ENCODE peak calls at places on chromosomes 2 and 18, in nine cellular contexts. V is right lobe of liver, I is epithelial cell of esophagus, T is testis, M is astrocyte of the spinal cord, U is endodermal cell, J is fibroblast of lung, A is HepG2, N is upper lobe of right lung. P is an unnamed sample.

GRCh38 chr2:39696072-39696471 is 30.4 kb downstream of the TMEM178A start:
- DNase-seq in V (no peak), I (peak), T (no peak), M (peak), U (no peak), J (peak), A (peak), N (no peak), P (peak)

GRCh38 chr2:28736034-28736433 is 15.6 kb upstream of the PPP1CB start:
- DNase-seq in V (peak), I (no peak), T (peak), M (no peak), U (no peak), J (no peak), A (no peak), N (peak), P (no peak)

GRCh38 chr2:11652141-11652540 is 17.9 kb downstream of the NTSR2 start:
- DNase-seq in V (no peak), I (no peak), T (no peak), M (no peak), U (no peak), J (no peak), A (no peak), N (no peak), P (no peak)

GRCh38 chr2:9286553-9287399 is 80.2 kb downstream of the ASAP2 start:
- DNase-seq in V (no peak), I (peak), T (no peak), M (no peak), U (no peak), J (peak), A (no peak), N (no peak), P (no peak)

GRCh38 chr2:13006829-13007715 is 290.3 kb downstream of the TRIB2 start:
- DNase-seq in V (peak), I (peak), T (peak), M (peak), U (peak), J (peak), A (peak), N (no peak), P (peak)

GRCh38 chr2:231452799-231453508 is 11.3 kb downstream of the NCL start:
- DNase-seq in V (peak), I (peak), T (no peak), M (peak), U (peak), J (peak), A (peak), N (no peak), P (no peak)

GRCh38 chr2:168564641-168565040 is 108.6 kb downstream of the CERS6 start:
- DNase-seq in V (no peak), I (no peak), T (no peak), M (no peak), U (no peak), J (peak), A (no peak), N (no peak), P (no peak)

GRCh38 chr2:213220967-213221603 is 63.2 kb upstream of the SPAG16 start:
- DNase-seq in V (no peak), I (no peak), T (no peak), M (no peak), U (no peak), J (no peak), A (no peak), N (no peak), P (no peak)

GRCh38 chr18:68436485-68436884 is 278.4 kb downstream of the TMX3 start:
- DNase-seq in V (no peak), I (peak), T (no peak), M (no peak), U (no peak), J (peak), A (no peak), N (no peak), P (no peak)

GRCh38 chr18:12384261-12384660 is 7.2 kb upstream of the AFG3L2 start:
- DNase-seq in V (no peak), I (no peak), T (no peak), M (no peak), U (no peak), J (no peak), A (no peak), N (no peak), P (no peak)

GRCh38 chr2:105447476-105447875 is 48.6 kb upstream of the FHL2 start:
- DNase-seq in V (no peak), I (peak), T (no peak), M (peak), U (no peak), J (no peak), A (no peak), N (no peak), P (no peak)

GRCh38 chr2:183248866-183249567 is 124.8 kb downstream of the NUP35 start:
- DNase-seq in V (no peak), I (peak), T (no peak), M (peak), U (no peak), J (peak), A (peak), N (no peak), P (peak)

GRCh38 chr2:137228566-137228965 is 463.2 kb downstream of the THSD7B start:
- DNase-seq in V (no peak), I (peak), T (no peak), M (peak), U (no peak), J (no peak), A (no peak), N (no peak), P (no peak)

GRCh38 chr2:65856928-65857327 is 424.5 kb upstream of the SPRED2 start:
- DNase-seq in V (no peak), I (no peak), T (no peak), M (no peak), U (no peak), J (no peak), A (no peak), N (no peak), P (no peak)

GRCh38 chr2:222693837-222694236 is 22.4 kb downstream of the MOGAT1 start:
- DNase-seq in V (no peak), I (peak), T (no peak), M (peak), U (no peak), J (peak), A (peak), N (no peak), P (no peak)
- TF ChIP-seq CTCF in V (peak), I (peak), T (no peak), M (no peak), U (peak), J (peak), A (peak), N (no peak), P (no peak)

GRCh38 chr18:46754188-46754587 is 2.7 kb downstream of the ST8SIA5 start:
- DNase-seq in V (no peak), I (no peak), T (no peak), M (no peak), U (no peak), J (no peak), A (no peak), N (no peak), P (no peak)

GRCh38 chr18:46756559-46757201 is at the start of gene ST8SIA5:
- DNase-seq in V (no peak), I (no peak), T (no peak), M (no peak), U (peak), J (no peak), A (no peak), N (no peak), P (no peak)

GRCh38 chr18:46755315-46756171 is 1.3 kb downstream of the ST8SIA5 start:
- DNase-seq in V (no peak), I (no peak), T (no peak), M (no peak), U (peak), J (no peak), A (no peak), N (no peak), P (no peak)

GRCh38 chr18:46754661-46755292 is 2.1 kb downstream of the ST8SIA5 start:
- DNase-seq in V (no peak), I (no peak), T (peak), M (no peak), U (peak), J (no peak), A (peak), N (no peak), P (no peak)

DNA sequence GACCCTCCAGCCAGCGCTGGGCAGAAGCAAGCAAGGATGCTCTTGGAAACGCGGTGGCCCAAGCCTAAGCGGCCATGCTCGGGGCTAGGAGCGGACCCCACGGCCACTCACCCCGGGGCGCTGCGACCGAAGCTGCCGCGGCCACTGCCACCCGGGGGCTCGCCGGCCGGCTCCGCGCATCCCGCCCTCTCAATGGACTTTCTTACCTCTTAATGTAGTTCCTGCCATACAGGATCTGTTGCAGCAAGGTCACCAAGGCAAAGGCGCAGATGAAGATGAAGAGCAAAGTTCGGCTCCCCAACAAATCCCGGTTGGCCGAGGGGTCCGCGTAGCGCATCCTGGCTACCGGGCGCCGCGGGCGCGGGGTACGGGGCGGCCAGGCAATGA is 688 bp downstream of the ST8SIA5 start:
- DNase-seq in V (no peak), I (no peak), T (no peak), M (no peak), U (peak), J (no peak), A (no peak), N (no peak), P (no peak)
- H3K4me3 ChIP-seq in V (no peak), I (no peak), T (peak), M (peak), U (no peak), J (no peak), A (no peak), N (no peak), P (peak)

DNA sequence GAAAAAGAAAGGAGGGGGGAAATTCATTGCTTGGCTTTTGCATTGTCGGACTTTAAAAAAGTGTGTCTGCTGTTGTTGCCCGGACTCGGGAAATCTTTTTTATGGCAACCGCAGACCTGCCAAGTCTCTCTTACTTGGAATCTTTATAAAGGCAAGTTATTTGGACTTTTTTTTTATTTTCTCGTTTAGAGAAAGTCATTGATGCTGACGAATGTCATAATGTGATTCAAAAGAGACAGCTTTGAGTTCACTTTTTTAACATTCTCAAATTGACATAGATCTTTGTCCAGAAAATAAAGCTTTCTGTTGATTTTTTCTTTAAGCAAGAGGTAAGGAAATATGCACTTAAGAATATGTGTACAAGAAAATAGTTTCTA is 651 bp upstream of the ZNF521 start:
- DNase-seq in V (no peak), I (no peak), T (no peak), M (no peak), U (no peak), J (no peak), A (no peak), N (no peak), P (no peak)
- TF ChIP-seq CTCF in V (no peak), I (no peak), T (no peak), M (no peak), U (no peak), J (no peak), A (no peak), N (no peak), P (no peak)

GRCh38 chr2:75922191-75922590 is 211.5 kb upstream of the GCFC2 start:
- DNase-seq in V (no peak), I (no peak), T (no peak), M (no peak), U (no peak), J (no peak), A (no peak), N (no peak), P (no peak)

GRCh38 chr2:75915851-75916634 is 205.3 kb upstream of the GCFC2 start:
- DNase-seq in V (no peak), I (no peak), T (no peak), M (no peak), U (no peak), J (no peak), A (no peak), N (no peak), P (no peak)

DNA sequence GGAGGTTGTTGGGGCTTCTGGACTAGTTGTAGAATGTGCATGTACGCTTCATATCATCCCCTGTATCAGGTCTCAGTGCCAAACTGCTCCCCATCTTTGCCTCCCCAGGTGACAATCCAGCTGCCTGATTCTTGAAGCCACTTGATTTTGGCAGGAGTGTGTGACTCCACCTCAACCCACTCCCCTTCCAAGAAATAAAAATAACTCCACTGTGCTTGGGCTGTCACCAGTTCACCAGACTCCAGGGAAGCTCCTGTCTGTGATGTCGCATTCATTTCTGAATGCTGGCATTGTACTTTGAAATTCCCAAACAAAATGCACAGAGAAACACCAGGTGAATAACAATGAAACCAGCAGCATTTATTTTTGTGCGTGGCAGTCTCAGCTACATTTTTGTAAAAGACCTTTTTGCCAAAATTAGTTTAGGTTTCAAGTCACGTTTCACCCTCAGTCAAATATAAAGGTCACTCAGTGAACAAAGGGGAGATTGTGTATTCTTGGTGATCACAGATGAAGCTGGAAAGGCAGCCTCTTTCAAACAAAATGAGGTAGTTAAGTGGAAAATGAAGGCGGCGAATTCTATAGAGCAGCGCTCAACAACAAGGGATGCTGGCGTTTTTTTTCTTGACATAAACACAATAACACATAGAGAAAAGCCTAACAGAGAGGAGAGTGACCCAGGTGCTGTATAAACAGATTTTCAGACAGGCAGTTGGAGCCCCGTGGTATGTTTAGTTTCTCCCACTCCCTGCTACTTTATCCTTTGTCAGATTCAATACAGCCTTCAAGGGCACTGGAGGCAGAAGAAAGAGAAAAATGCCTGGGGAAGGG is 210.2 kb upstream of the GCFC2 start:
- DNase-seq in V (no peak), I (no peak), T (no peak), M (no peak), U (no peak), J (no peak), A (no peak), N (no peak), P (no peak)
- H3K4me3 ChIP-seq in V (no peak), I (no peak), T (no peak), M (no peak), U (no peak), J (no peak), A (no peak), N (no peak), P (no peak)

GRCh38 chr2:169871994-169872393 is 44.7 kb downstream of the UBR3 start:
- DNase-seq in V (no peak), I (no peak), T (no peak), M (no peak), U (no peak), J (no peak), A (no peak), N (no peak), P (no peak)

DNA sequence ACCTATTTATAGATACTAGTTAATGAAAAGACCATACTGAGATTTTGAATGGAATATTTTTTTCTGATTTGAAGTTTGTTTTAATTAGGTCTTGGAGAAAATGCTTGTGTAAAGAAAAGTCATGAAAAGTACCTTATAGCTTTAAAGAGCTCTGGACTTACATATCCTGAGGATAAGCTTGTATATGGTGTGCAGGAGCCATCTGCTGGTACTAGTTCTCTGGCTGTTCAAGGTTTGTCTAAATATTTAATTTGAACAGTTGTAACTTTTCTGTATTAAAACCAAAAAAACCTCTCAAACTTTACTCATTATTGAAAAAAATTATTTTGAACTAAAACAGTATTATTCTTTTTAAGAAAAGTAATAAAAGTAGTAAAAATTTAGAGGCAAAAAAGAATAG is 50.2 kb downstream of the UBR3 start:
- DNase-seq in V (no peak), I (peak), T (no peak), M (peak), U (no peak), J (peak), A (peak), N (no peak), P (no peak)
- TF ChIP-seq CTCF in V (peak), I (peak), T (no peak), M (peak), U (peak), J (peak), A (peak), N (peak), P (peak)

DNA sequence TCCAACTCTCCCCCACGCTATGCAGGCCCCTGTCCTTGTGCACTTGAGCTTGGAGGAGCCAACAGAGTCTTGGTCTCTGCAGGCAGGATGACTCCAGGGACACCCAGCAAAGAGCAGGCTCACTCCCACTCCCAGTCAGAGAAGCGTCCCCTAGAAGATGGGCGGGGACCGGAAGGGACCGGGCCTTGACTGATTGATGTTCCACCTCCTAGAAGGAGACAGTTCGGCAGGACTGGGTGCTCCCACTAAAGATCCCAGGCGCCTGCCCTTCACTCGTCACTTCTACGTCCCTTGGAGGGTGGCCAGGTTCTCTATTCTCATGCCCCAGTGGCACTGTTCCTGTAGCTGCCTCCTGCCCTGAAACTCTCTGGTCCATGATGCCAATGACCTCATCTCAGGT is 3.2 kb upstream of the SP100 start:
- DNase-seq in V (no peak), I (no peak), T (no peak), M (no peak), U (no peak), J (no peak), A (no peak), N (no peak), P (no peak)
- H3K4me3 ChIP-seq in V (no peak), I (no peak), T (no peak), M (no peak), U (no peak), J (no peak), A (no peak), N (no peak), P (no peak)

GRCh38 chr2:1591978-1592907 is 152.1 kb downstream of the PXDN start:
- DNase-seq in V (peak), I (peak), T (peak), M (peak), U (peak), J (peak), A (no peak), N (peak), P (peak)
- TF ChIP-seq CTCF in V (peak), I (peak), T (peak), M (peak), U (peak), J (peak), A (peak), N (peak), P (peak)

P was measured in astrocyte of the cerebellum.